ENCODE peak calls at places on chromosome 17, in four cellular contexts. One of them, this sample, is unnamed.

GRCh38 chr17:56699186-56699895 is 105.8 kb downstream of the NOG start:
- DNase-seq in HS-5: peak
- DNase-seq in amniotic stem cell: peak
- DNase-seq in activated CD4-positive, alpha-beta T cell treated with anti-CD3 and anti-CD28 coated beads, Interleukin-2, amount 50 U/mL, for 48 hours: no peak
- DNase-seq in this sample: peak

GRCh38 chr17:79857095-79857494 is 17.9 kb upstream of the CBX4 start:
- DNase-seq in HS-5: no peak
- DNase-seq in amniotic stem cell: no peak
- DNase-seq in activated CD4-positive, alpha-beta T cell treated with anti-CD3 and anti-CD28 coated beads, Interleukin-2, amount 50 U/mL, for 48 hours: no peak
- DNase-seq in this sample: no peak

GRCh38 chr17:80284631-80285030 is 24.0 kb downstream of the RNF213 start:
- DNase-seq in HS-5: no peak
- DNase-seq in amniotic stem cell: no peak
- DNase-seq in activated CD4-positive, alpha-beta T cell treated with anti-CD3 and anti-CD28 coated beads, Interleukin-2, amount 50 U/mL, for 48 hours: no peak
- DNase-seq in this sample: no peak

GRCh38 chr17:76687278-76688164 is 23.2 kb downstream of the MXRA7 start:
- DNase-seq in HS-5: no peak
- DNase-seq in amniotic stem cell: no peak
- DNase-seq in activated CD4-positive, alpha-beta T cell treated with anti-CD3 and anti-CD28 coated beads, Interleukin-2, amount 50 U/mL, for 48 hours: no peak
- DNase-seq in this sample: no peak

GRCh38 chr17:79769596-79770520 is 8.1 kb upstream of the CBX2 start:
- DNase-seq in HS-5: no peak
- DNase-seq in amniotic stem cell: no peak
- DNase-seq in activated CD4-positive, alpha-beta T cell treated with anti-CD3 and anti-CD28 coated beads, Interleukin-2, amount 50 U/mL, for 48 hours: no peak
- DNase-seq in this sample: no peak

GRCh38 chr17:31597646-31598387 is 206.3 kb downstream of the RAB11FIP4 start:
- DNase-seq in HS-5: no peak
- DNase-seq in amniotic stem cell: no peak
- DNase-seq in activated CD4-positive, alpha-beta T cell treated with anti-CD3 and anti-CD28 coated beads, Interleukin-2, amount 50 U/mL, for 48 hours: no peak
- DNase-seq in this sample: no peak

GRCh38 chr17:66994943-66995535 is 30.5 kb downstream of the CACNG4 start:
- DNase-seq in HS-5: no peak
- DNase-seq in amniotic stem cell: no peak
- DNase-seq in activated CD4-positive, alpha-beta T cell treated with anti-CD3 and anti-CD28 coated beads, Interleukin-2, amount 50 U/mL, for 48 hours: no peak
- DNase-seq in this sample: no peak

GRCh38 chr17:32921013-32921412 is 6.9 kb upstream of the TMEM98 start:
- DNase-seq in HS-5: no peak
- DNase-seq in amniotic stem cell: no peak
- DNase-seq in activated CD4-positive, alpha-beta T cell treated with anti-CD3 and anti-CD28 coated beads, Interleukin-2, amount 50 U/mL, for 48 hours: no peak
- DNase-seq in this sample: no peak

GRCh38 chr17:49908782-49909714 is 59.9 kb upstream of the DLX4 start:
- DNase-seq in HS-5: no peak
- DNase-seq in amniotic stem cell: no peak
- DNase-seq in activated CD4-positive, alpha-beta T cell treated with anti-CD3 and anti-CD28 coated beads, Interleukin-2, amount 50 U/mL, for 48 hours: no peak
- DNase-seq in this sample: no peak

GRCh38 chr17:2071421-2072281 is 16.7 kb downstream of the HIC1 start:
- DNase-seq in HS-5: no peak
- DNase-seq in amniotic stem cell: no peak
- DNase-seq in activated CD4-positive, alpha-beta T cell treated with anti-CD3 and anti-CD28 coated beads, Interleukin-2, amount 50 U/mL, for 48 hours: no peak
- DNase-seq in this sample: peak

GRCh38 chr17:21387616-21388015 is 11.5 kb downstream of the KCNJ12 start:
- DNase-seq in HS-5: no peak
- DNase-seq in amniotic stem cell: no peak
- DNase-seq in activated CD4-positive, alpha-beta T cell treated with anti-CD3 and anti-CD28 coated beads, Interleukin-2, amount 50 U/mL, for 48 hours: no peak
- DNase-seq in this sample: no peak

GRCh38 chr17:28897769-28898259 is 281 bp upstream of the FLOT2 start:
- DNase-seq in HS-5: no peak
- DNase-seq in amniotic stem cell: no peak
- DNase-seq in activated CD4-positive, alpha-beta T cell treated with anti-CD3 and anti-CD28 coated beads, Interleukin-2, amount 50 U/mL, for 48 hours: no peak
- DNase-seq in this sample: no peak

GRCh38 chr17:75457047-75457654 is 716 bp downstream of the TMEM94 start:
- DNase-seq in HS-5: no peak
- DNase-seq in amniotic stem cell: no peak
- DNase-seq in activated CD4-positive, alpha-beta T cell treated with anti-CD3 and anti-CD28 coated beads, Interleukin-2, amount 50 U/mL, for 48 hours: peak
- DNase-seq in this sample: no peak

GRCh38 chr17:5526821-5527598 is 40.6 kb downstream of the MIS12 start:
- DNase-seq in HS-5: peak
- DNase-seq in amniotic stem cell: peak
- DNase-seq in activated CD4-positive, alpha-beta T cell treated with anti-CD3 and anti-CD28 coated beads, Interleukin-2, amount 50 U/mL, for 48 hours: peak
- DNase-seq in this sample: peak

GRCh38 chr17:79913896-79914812 is 74.9 kb upstream of the CBX4 start:
- DNase-seq in HS-5: no peak
- DNase-seq in amniotic stem cell: no peak
- DNase-seq in activated CD4-positive, alpha-beta T cell treated with anti-CD3 and anti-CD28 coated beads, Interleukin-2, amount 50 U/mL, for 48 hours: no peak
- DNase-seq in this sample: no peak

GRCh38 chr17:31688704-31689103 is 170.3 kb downstream of the COPRS start:
- DNase-seq in HS-5: no peak
- DNase-seq in amniotic stem cell: no peak
- DNase-seq in activated CD4-positive, alpha-beta T cell treated with anti-CD3 and anti-CD28 coated beads, Interleukin-2, amount 50 U/mL, for 48 hours: no peak
- DNase-seq in this sample: no peak

GRCh38 chr17:65023791-65024190 is 32.7 kb downstream of the GNA13 start:
- DNase-seq in HS-5: no peak
- DNase-seq in amniotic stem cell: no peak
- DNase-seq in activated CD4-positive, alpha-beta T cell treated with anti-CD3 and anti-CD28 coated beads, Interleukin-2, amount 50 U/mL, for 48 hours: no peak
- DNase-seq in this sample: no peak

GRCh38 chr17:33964344-33964979 is 290.6 kb upstream of the CCL2 start:
- DNase-seq in HS-5: no peak
- DNase-seq in amniotic stem cell: no peak
- DNase-seq in activated CD4-positive, alpha-beta T cell treated with anti-CD3 and anti-CD28 coated beads, Interleukin-2, amount 50 U/mL, for 48 hours: no peak
- DNase-seq in this sample: no peak

GRCh38 chr17:48878920-48879898 is 13.4 kb upstream of the ATP5MC1 start:
- DNase-seq in HS-5: peak
- DNase-seq in amniotic stem cell: peak
- DNase-seq in activated CD4-positive, alpha-beta T cell treated with anti-CD3 and anti-CD28 coated beads, Interleukin-2, amount 50 U/mL, for 48 hours: peak
- DNase-seq in this sample: peak

GRCh38 chr17:29930399-29931010 is 477 bp upstream of the SSH2 start:
- DNase-seq in HS-5: no peak
- DNase-seq in amniotic stem cell: peak
- DNase-seq in activated CD4-positive, alpha-beta T cell treated with anti-CD3 and anti-CD28 coated beads, Interleukin-2, amount 50 U/mL, for 48 hours: peak
- DNase-seq in this sample: no peak

GRCh38 chr17:38881600-38882191 is 11.8 kb downstream of the LASP1 start:
- DNase-seq in HS-5: no peak
- DNase-seq in amniotic stem cell: no peak
- DNase-seq in activated CD4-positive, alpha-beta T cell treated with anti-CD3 and anti-CD28 coated beads, Interleukin-2, amount 50 U/mL, for 48 hours: peak
- DNase-seq in this sample: no peak

GRCh38 chr17:14513835-14514234 is 213.0 kb downstream of the HS3ST3B1 start:
- DNase-seq in HS-5: no peak
- DNase-seq in amniotic stem cell: no peak
- DNase-seq in activated CD4-positive, alpha-beta T cell treated with anti-CD3 and anti-CD28 coated beads, Interleukin-2, amount 50 U/mL, for 48 hours: no peak
- DNase-seq in this sample: no peak